ENCODE peak calls at places on chromosome 22, in five cellular contexts. One of them, this sample, is unnamed.

GRCh38 chr22:49965291-49966040 is 4.9 kb downstream of the PIM3 start:
- DNase-seq in stromal cell of bone marrow: no peak
- DNase-seq in stimulated activated CD8-positive, alpha-beta memory T cell treated with anti-CD3 and anti-CD28 coated beads, Interleukin-15, amount 100 ng/mL, for 1 hour: no peak
- DNase-seq in H9: peak
- DNase-seq in upper lobe of right lung: peak
- DNase-seq in this sample: no peak

GRCh38 chr22:46086577-46087335 is 63.6 kb upstream of the PPARA start:
- DNase-seq in upper lobe of right lung: peak
- DNase-seq in H9: no peak
- DNase-seq in stromal cell of bone marrow: no peak
- DNase-seq in stimulated activated CD8-positive, alpha-beta memory T cell treated with anti-CD3 and anti-CD28 coated beads, Interleukin-15, amount 100 ng/mL, for 1 hour: no peak
- DNase-seq in this sample: no peak

GRCh38 chr22:37231406-37232139 is 12.5 kb downstream of the RAC2 start:
- DNase-seq in stimulated activated CD8-positive, alpha-beta memory T cell treated with anti-CD3 and anti-CD28 coated beads, Interleukin-15, amount 100 ng/mL, for 1 hour: no peak
- DNase-seq in upper lobe of right lung: peak
- DNase-seq in stromal cell of bone marrow: no peak
- DNase-seq in H9: no peak
- DNase-seq in this sample: no peak

GRCh38 chr22:24807284-24807950 is 1.4 kb downstream of the SGSM1 start:
- DNase-seq in upper lobe of right lung: no peak
- DNase-seq in stimulated activated CD8-positive, alpha-beta memory T cell treated with anti-CD3 and anti-CD28 coated beads, Interleukin-15, amount 100 ng/mL, for 1 hour: no peak
- DNase-seq in stromal cell of bone marrow: peak
- DNase-seq in H9: no peak
- DNase-seq in this sample: no peak

GRCh38 chr22:46934746-46935491 is 172.5 kb downstream of the TBC1D22A start:
- DNase-seq in stimulated activated CD8-positive, alpha-beta memory T cell treated with anti-CD3 and anti-CD28 coated beads, Interleukin-15, amount 100 ng/mL, for 1 hour: no peak
- DNase-seq in H9: no peak
- DNase-seq in upper lobe of right lung: no peak
- DNase-seq in stromal cell of bone marrow: peak
- DNase-seq in this sample: no peak

GRCh38 chr22:38270091-38270972 is 2.5 kb downstream of the TMEM184B start:
- DNase-seq in upper lobe of right lung: no peak
- DNase-seq in stromal cell of bone marrow: no peak
- DNase-seq in stimulated activated CD8-positive, alpha-beta memory T cell treated with anti-CD3 and anti-CD28 coated beads, Interleukin-15, amount 100 ng/mL, for 1 hour: no peak
- DNase-seq in H9: peak
- DNase-seq in this sample: no peak

GRCh38 chr22:47598864-47599263 is 836.4 kb downstream of the TBC1D22A start:
- DNase-seq in H9: no peak
- DNase-seq in upper lobe of right lung: peak
- DNase-seq in stimulated activated CD8-positive, alpha-beta memory T cell treated with anti-CD3 and anti-CD28 coated beads, Interleukin-15, amount 100 ng/mL, for 1 hour: no peak
- DNase-seq in stromal cell of bone marrow: no peak
- DNase-seq in this sample: no peak

GRCh38 chr22:30015229-30015797 is 65.0 kb upstream of the HORMAD2 start:
- DNase-seq in H9: no peak
- DNase-seq in stimulated activated CD8-positive, alpha-beta memory T cell treated with anti-CD3 and anti-CD28 coated beads, Interleukin-15, amount 100 ng/mL, for 1 hour: no peak
- DNase-seq in stromal cell of bone marrow: no peak
- DNase-seq in upper lobe of right lung: no peak
- DNase-seq in this sample: no peak

GRCh38 chr22:23705358-23705757 is 14.5 kb downstream of the RGL4 start:
- DNase-seq in H9: no peak
- DNase-seq in upper lobe of right lung: no peak
- DNase-seq in stromal cell of bone marrow: no peak
- DNase-seq in stimulated activated CD8-positive, alpha-beta memory T cell treated with anti-CD3 and anti-CD28 coated beads, Interleukin-15, amount 100 ng/mL, for 1 hour: no peak
- DNase-seq in this sample: no peak

GRCh38 chr22:21447694-21448402 is 19.3 kb upstream of the TMEM191C start:
- DNase-seq in stromal cell of bone marrow: no peak
- DNase-seq in upper lobe of right lung: peak
- DNase-seq in H9: peak
- DNase-seq in stimulated activated CD8-positive, alpha-beta memory T cell treated with anti-CD3 and anti-CD28 coated beads, Interleukin-15, amount 100 ng/mL, for 1 hour: no peak
- DNase-seq in this sample: no peak

GRCh38 chr22:41367680-41368542 is 13.8 kb upstream of the TEF start:
- DNase-seq in upper lobe of right lung: peak
- DNase-seq in stimulated activated CD8-positive, alpha-beta memory T cell treated with anti-CD3 and anti-CD28 coated beads, Interleukin-15, amount 100 ng/mL, for 1 hour: no peak
- DNase-seq in H9: peak
- DNase-seq in stromal cell of bone marrow: no peak
- DNase-seq in this sample: no peak

This sample was measured in activated T-helper 1 cell treated with anti-CD3 and anti-CD28 coated beads, Interleukin-2, amount 50 U/mL, for 16 hours.